ENCODE peak calls at places on chromosomes 1 and 21, in nine cellular contexts. V, D, G, W, Y, C, N, E and L are unnamed samples.
A peak's percentile ranks its signal among the peaks of the same experiment; 100 is the strongest.

GRCh38 chr1:171751208-171751607 is 9.3 kb upstream of the VAMP4 start:
- DNase-seq in Y (no peak), N (no peak), V (no peak), E (no peak), D (no peak), W (no peak), G (no peak), C (no peak), L (no peak)

GRCh38 chr1:235015291-235015990 is 113.2 kb downstream of the TOMM20 start:
- DNase-seq in Y (no peak), V (no peak), W (no peak), E (peak; percentile 4), D (no peak), G (no peak), C (no peak), N (peak; percentile 56), L (no peak)

GRCh38 chr1:215076312-215076711 is 6.2 kb upstream of the KCNK2 start:
- DNase-seq in D (no peak), Y (peak; percentile 45), V (peak; percentile 52), E (no peak), N (no peak), G (no peak), W (no peak), C (no peak), L (no peak)

GRCh38 chr1:8014381-8014988 is 11.6 kb downstream of the ERRFI1 start:
- DNase-seq in D (no peak), V (no peak), G (peak; percentile 26), W (no peak), E (no peak), Y (no peak), C (no peak), N (no peak), L (no peak)

GRCh38 chr1:234062166-234062565 is 157.7 kb downstream of the SLC35F3 start:
- DNase-seq in N (no peak), V (no peak), G (no peak), C (no peak), W (no peak), D (no peak), Y (no peak), E (no peak), L (no peak)

GRCh38 chr1:23111600-23112535 is 56.8 kb downstream of the LUZP1 start:
- DNase-seq in E (no peak), D (no peak), V (no peak), G (no peak), C (no peak), W (no peak), Y (no peak), N (no peak), L (no peak)

GRCh38 chr1:72462506-72462905 is 180.2 kb upstream of the NEGR1 start:
- DNase-seq in Y (peak; percentile 58), N (no peak), W (no peak), G (no peak), D (no peak), C (no peak), V (no peak), E (no peak), L (no peak)

GRCh38 chr1:67713071-67713806 is 28.2 kb downstream of the GADD45A start:
- DNase-seq in V (peak; percentile 91), C (peak; percentile 87), Y (peak; percentile 84), N (no peak), E (no peak), W (no peak), G (no peak), D (no peak), L (no peak)

GRCh38 chr1:229848762-229849677 is 218.0 kb upstream of the GALNT2 start:
- DNase-seq in D (no peak), C (no peak), V (no peak), N (no peak), E (no peak), G (no peak), W (no peak), Y (no peak), L (no peak)

GRCh38 chr1:155127105-155127671 is 488 bp upstream of the EFNA1 start:
- DNase-seq in V (peak; percentile 39), N (no peak), C (no peak), E (no peak), G (peak; percentile 99), D (peak; percentile 58), Y (peak; percentile 36), W (no peak), L (peak; percentile 69)

GRCh38 chr1:173205146-173206051 is 1.7 kb downstream of the TNFSF4 start:
- DNase-seq in V (peak; percentile 55), W (no peak), G (no peak), C (no peak), D (no peak), Y (peak; percentile 90), N (no peak), E (no peak), L (no peak)

GRCh38 chr1:101242331-101243050 is 5.7 kb downstream of the S1PR1 start:
- DNase-seq in V (no peak), N (no peak), Y (no peak), D (peak; percentile 40), W (no peak), G (no peak), C (no peak), E (no peak), L (no peak)

GRCh38 chr1:64884261-64885040 is 81.9 kb downstream of the JAK1 start:
- DNase-seq in C (no peak), G (no peak), V (peak; percentile 43), D (no peak), W (no peak), Y (peak; percentile 49), E (no peak), N (no peak), L (no peak)

GRCh38 chr1:165397945-165398344 is 41.4 kb upstream of the LMX1A start:
- DNase-seq in W (no peak), V (peak; percentile 52), C (no peak), E (no peak), D (peak; percentile 55), G (no peak), N (no peak), Y (peak; percentile 10), L (no peak)

GRCh38 chr1:208291923-208292711 is 47.9 kb upstream of the PLXNA2 start:
- DNase-seq in C (no peak), W (no peak), D (no peak), N (no peak), G (peak; percentile 7), E (no peak), Y (no peak), V (no peak), L (no peak)

GRCh38 chr1:3992103-3992556 is 92.1 kb upstream of the C1orf174 start:
- DNase-seq in V (no peak), C (no peak), G (no peak), W (no peak), Y (no peak), E (no peak), D (no peak), N (no peak), L (no peak)

GRCh38 chr1:206935491-206936067 is 10.7 kb downstream of the PIGR start:
- DNase-seq in C (no peak), W (no peak), V (no peak), D (peak; percentile 30), E (no peak), G (no peak), N (no peak), Y (no peak), L (no peak)

GRCh38 chr1:222000131-222000530 is 258.2 kb upstream of the DUSP10 start:
- DNase-seq in E (no peak), C (no peak), Y (no peak), N (no peak), W (no peak), G (no peak), D (no peak), V (no peak), L (no peak)

GRCh38 chr1:228793032-228793431 is 57.8 kb downstream of the RHOU start:
- DNase-seq in V (no peak), D (no peak), Y (no peak), N (no peak), C (no peak), G (no peak), W (no peak), E (no peak), L (no peak)

GRCh38 chr21:35559128-35559831 is 501.0 kb downstream of the SETD4 start:
- DNase-seq in N (no peak), E (no peak), W (no peak), C (no peak), D (no peak), Y (peak; percentile 98), G (no peak), V (peak; percentile 97), L (no peak)

GRCh38 chr1:243549108-243549507 is 293.3 kb downstream of the SDCCAG8 start:
- DNase-seq in G (no peak), N (no peak), C (no peak), E (no peak), V (peak; percentile 73), D (no peak), Y (peak; percentile 88), W (no peak), L (no peak)

GRCh38 chr1:23444104-23444533 is 19.6 kb upstream of the TCEA3 start:
- DNase-seq in G (no peak), E (no peak), C (no peak), W (no peak), Y (peak; percentile 61), D (peak; percentile 37), N (no peak), V (no peak), L (no peak)

GRCh38 chr1:9066945-9067807 is 2.3 kb downstream of the SLC2A5 start:
- DNase-seq in D (peak; percentile 74), E (no peak), N (no peak), G (peak; percentile 66), V (peak; percentile 73), W (no peak), C (no peak), Y (peak; percentile 90), L (no peak)

GRCh38 chr1:215824245-215824644 is 257.1 kb downstream of the KCTD3 start:
- DNase-seq in V (peak; percentile 26), D (no peak), N (no peak), E (no peak), W (no peak), Y (no peak), C (no peak), G (no peak), L (no peak)

GRCh38 chr1:94654031-94654430 is 112.5 kb upstream of the F3 start:
- DNase-seq in G (no peak), N (no peak), D (no peak), V (peak; percentile 29), Y (peak; percentile 67), C (no peak), W (no peak), E (no peak), L (no peak)

GRCh38 chr1:178774263-178774662 is 49.2 kb downstream of the RALGPS2 start:
- DNase-seq in C (peak; percentile 2), G (peak; percentile 39), D (no peak), E (no peak), V (peak; percentile 62), Y (no peak), N (no peak), W (no peak), L (peak; percentile 38)

GRCh38 chr1:74946389-74946788 is 187.8 kb upstream of the LHX8 start:
- DNase-seq in G (no peak), N (no peak), W (no peak), C (no peak), D (no peak), V (no peak), Y (no peak), E (no peak), L (no peak)

GRCh38 chr21:26425576-26425975 is 147.5 kb downstream of the CYYR1 start:
- DNase-seq in Y (no peak), W (no peak), C (no peak), E (no peak), D (no peak), N (no peak), G (no peak), V (no peak), L (no peak)

GRCh38 chr1:78839704-78840277 is 166.7 kb downstream of the ADGRL4 start:
- DNase-seq in Y (no peak), V (peak; percentile 67), C (peak; percentile 6), W (no peak), E (no peak), N (no peak), G (peak; percentile 62), D (no peak), L (peak; percentile 39)

GRCh38 chr1:21099034-21099868 is 77.4 kb downstream of the EIF4G3 start:
- DNase-seq in V (no peak), Y (no peak), W (no peak), N (no peak), G (no peak), C (no peak), D (no peak), E (no peak), L (no peak)